ENCODE peak calls at places on chromosomes 5 and 9, in five cellular contexts. One of them, this sample, is unnamed.

GRCh38 chr5:108079754-108080153 is 302.1 kb downstream of the FBXL17 start:
- DNase-seq in foreskin keratinocyte: no peak
- DNase-seq in NCI-H1436: no peak
- DNase-seq in NCI-H460: no peak
- DNase-seq in EH: peak
- DNase-seq in this sample: no peak

GRCh38 chr5:33781286-33781685 is 110.5 kb downstream of the ADAMTS12 start:
- DNase-seq in EH: peak
- DNase-seq in NCI-H1436: no peak
- DNase-seq in NCI-H460: no peak
- DNase-seq in foreskin keratinocyte: no peak
- DNase-seq in this sample: peak

GRCh38 chr5:32088214-32088613 is 85.9 kb downstream of the GOLPH3 start:
- DNase-seq in EH: no peak
- DNase-seq in NCI-H1436: no peak
- DNase-seq in NCI-H460: no peak
- DNase-seq in foreskin keratinocyte: no peak
- DNase-seq in this sample: no peak

GRCh38 chr9:12988259-12988658 is 213.4 kb downstream of the LURAP1L start:
- DNase-seq in foreskin keratinocyte: no peak
- DNase-seq in NCI-H1436: no peak
- DNase-seq in NCI-H460: no peak
- DNase-seq in EH: no peak
- DNase-seq in this sample: no peak

GRCh38 chr9:88957526-88957925 is 33.7 kb upstream of the S1PR3 start:
- DNase-seq in EH: no peak
- DNase-seq in NCI-H1436: no peak
- DNase-seq in foreskin keratinocyte: no peak
- DNase-seq in NCI-H460: no peak
- DNase-seq in this sample: no peak

GRCh38 chr9:31799953-31800609 is 584.4 kb upstream of the ACO1 start:
- DNase-seq in foreskin keratinocyte: peak
- DNase-seq in NCI-H460: peak
- DNase-seq in EH: no peak
- DNase-seq in NCI-H1436: no peak
- DNase-seq in this sample: peak

GRCh38 chr5:57172466-57172961 is 1.3 kb upstream of the GPBP1 start:
- DNase-seq in EH: peak
- DNase-seq in NCI-H460: no peak
- DNase-seq in foreskin keratinocyte: peak
- DNase-seq in NCI-H1436: no peak
- DNase-seq in this sample: peak

GRCh38 chr5:52800394-52801213 is 12.9 kb downstream of the ITGA1 start:
- DNase-seq in EH: peak
- DNase-seq in NCI-H460: peak
- DNase-seq in foreskin keratinocyte: peak
- DNase-seq in NCI-H1436: no peak
- DNase-seq in this sample: peak

GRCh38 chr5:96258692-96259091 is 174.4 kb downstream of the PCSK1 start:
- DNase-seq in foreskin keratinocyte: no peak
- DNase-seq in NCI-H1436: no peak
- DNase-seq in NCI-H460: no peak
- DNase-seq in EH: no peak
- DNase-seq in this sample: no peak

GRCh38 chr9:102862478-102862877 is 132.7 kb upstream of the CYLC2 start:
- DNase-seq in NCI-H1436: no peak
- DNase-seq in foreskin keratinocyte: no peak
- DNase-seq in EH: no peak
- DNase-seq in NCI-H460: no peak
- DNase-seq in this sample: no peak

GRCh38 chr5:151222769-151223446 is 984 bp downstream of the CCDC69 start:
- DNase-seq in foreskin keratinocyte: no peak
- DNase-seq in NCI-H460: no peak
- DNase-seq in NCI-H1436: no peak
- DNase-seq in EH: no peak
- DNase-seq in this sample: peak

GRCh38 chr5:169873642-169874041 is 106.7 kb downstream of the INSYN2B start:
- DNase-seq in EH: no peak
- DNase-seq in NCI-H1436: no peak
- DNase-seq in NCI-H460: no peak
- DNase-seq in foreskin keratinocyte: no peak
- DNase-seq in this sample: peak

GRCh38 chr5:112290667-112291066 is 128.4 kb downstream of the EPB41L4A start:
- DNase-seq in NCI-H1436: no peak
- DNase-seq in NCI-H460: no peak
- DNase-seq in foreskin keratinocyte: no peak
- DNase-seq in EH: no peak
- DNase-seq in this sample: no peak

GRCh38 chr5:155368490-155368889 is 354.9 kb downstream of the KIF4B start:
- DNase-seq in foreskin keratinocyte: peak
- DNase-seq in NCI-H1436: no peak
- DNase-seq in NCI-H460: no peak
- DNase-seq in EH: no peak
- DNase-seq in this sample: no peak

GRCh38 chr5:1010181-1010510 is 1.5 kb downstream of the NKD2 start:
- DNase-seq in NCI-H460: no peak
- DNase-seq in foreskin keratinocyte: no peak
- DNase-seq in EH: no peak
- DNase-seq in NCI-H1436: no peak
- DNase-seq in this sample: no peak

GRCh38 chr5:32690153-32690552 is 21.0 kb upstream of the NPR3 start:
- DNase-seq in foreskin keratinocyte: no peak
- DNase-seq in EH: peak
- DNase-seq in NCI-H460: peak
- DNase-seq in NCI-H1436: no peak
- DNase-seq in this sample: no peak

GRCh38 chr5:172115541-172115982 is 72.5 kb downstream of the STK10 start:
- DNase-seq in foreskin keratinocyte: no peak
- DNase-seq in NCI-H1436: no peak
- DNase-seq in NCI-H460: no peak
- DNase-seq in EH: no peak
- DNase-seq in this sample: no peak

GRCh38 chr9:128254855-128255759 is 20.7 kb downstream of the GOLGA2 start:
- DNase-seq in foreskin keratinocyte: no peak
- DNase-seq in NCI-H1436: peak
- DNase-seq in NCI-H460: peak
- DNase-seq in EH: peak
- DNase-seq in this sample: peak

GRCh38 chr9:131709741-131710499 is 30.0 kb downstream of the RAPGEF1 start:
- DNase-seq in EH: peak
- DNase-seq in foreskin keratinocyte: peak
- DNase-seq in NCI-H460: no peak
- DNase-seq in NCI-H1436: no peak
- DNase-seq in this sample: no peak

GRCh38 chr9:105146677-105147076 is 97.8 kb upstream of the SLC44A1 start:
- DNase-seq in foreskin keratinocyte: no peak
- DNase-seq in EH: peak
- DNase-seq in NCI-H1436: no peak
- DNase-seq in NCI-H460: no peak
- DNase-seq in this sample: peak

GRCh38 chr5:141001466-141001853 is 35.2 kb downstream of the PCDHAC2 start:
- DNase-seq in foreskin keratinocyte: peak
- DNase-seq in EH: no peak
- DNase-seq in NCI-H460: no peak
- DNase-seq in NCI-H1436: no peak
- DNase-seq in this sample: peak

GRCh38 chr5:173530547-173530946 is 85.9 kb downstream of the BOD1 start:
- DNase-seq in NCI-H1436: no peak
- DNase-seq in NCI-H460: no peak
- DNase-seq in EH: peak
- DNase-seq in foreskin keratinocyte: no peak
- DNase-seq in this sample: no peak

GRCh38 chr9:127523312-127523851 is 72.1 kb downstream of the LRSAM1 start:
- DNase-seq in NCI-H460: peak
- DNase-seq in foreskin keratinocyte: peak
- DNase-seq in NCI-H1436: no peak
- DNase-seq in EH: peak
- DNase-seq in this sample: peak

GRCh38 chr9:83433841-83434240 is 104.4 kb downstream of the FRMD3 start:
- DNase-seq in NCI-H1436: no peak
- DNase-seq in EH: no peak
- DNase-seq in foreskin keratinocyte: no peak
- DNase-seq in NCI-H460: no peak
- DNase-seq in this sample: no peak

GRCh38 chr5:134127988-134128647 is 13.6 kb downstream of the TCF7 start:
- DNase-seq in foreskin keratinocyte: no peak
- DNase-seq in NCI-H460: no peak
- DNase-seq in NCI-H1436: no peak
- DNase-seq in EH: no peak
- DNase-seq in this sample: no peak

This sample was measured in mesenchymal stem cell.